ENCODE peak calls at places on chromosomes 13 and 19, in four cellular contexts. D is body of pancreas; V is WERI-Rb-1; Q is CD4-positive, CD25-positive, alpha-beta regulatory T cell. T is an unnamed sample.
A peak's percentile ranks its signal among the peaks of the same experiment; 100 is the strongest.

GRCh38 chr13:113519556-113519955 is 29.0 kb upstream of the DCUN1D2 start:
- DNase-seq in V (no peak), Q (no peak), D (no peak), T (no peak)

GRCh38 chr19:30222993-30223865 is 149.0 kb upstream of the ZNF536 start:
- DNase-seq in Q (no peak), D (no peak), V (no peak), T (no peak)

GRCh38 chr13:102779426-102780159 is 6.0 kb upstream of the TEX30 start:
- DNase-seq in V (peak; percentile 67), D (no peak), Q (no peak), T (no peak)

GRCh38 chr19:56720281-56720680 is 48.7 kb upstream of the ZNF835 start:
- DNase-seq in D (peak; percentile 38), Q (no peak), V (peak; percentile 16), T (no peak)

GRCh38 chr19:18762125-18763023 is 28.7 kb downstream of the COMP start:
- DNase-seq in D (peak; percentile 98), Q (no peak), V (peak; percentile 70), T (no peak)

GRCh38 chr13:114061746-114062145 is 70.7 kb downstream of the RASA3 start:
- DNase-seq in D (no peak), V (no peak), Q (no peak), T (no peak)

GRCh38 chr19:9883231-9883758 is 48.2 kb downstream of the PIN1 start:
- DNase-seq in D (no peak), V (peak; percentile 96), Q (no peak), T (no peak)

GRCh38 chr19:11552666-11553372 is 6.2 kb downstream of the ELOF1 start:
- DNase-seq in V (no peak), D (no peak), Q (no peak), T (no peak)

GRCh38 chr19:11767633-11768133 is 883 bp downstream of the ZNF441 start:
- DNase-seq in Q (no peak), D (peak; percentile 74), V (peak; percentile 34), T (no peak)

GRCh38 chr19:4374451-4375163 is 25.7 kb downstream of the SH3GL1 start:
- DNase-seq in Q (no peak), D (peak; percentile 69), V (no peak), T (no peak)

GRCh38 chr13:52048516-52048915 is 24.0 kb downstream of the UTP14C start:
- DNase-seq in D (no peak), V (no peak), Q (no peak), T (no peak)

GRCh38 chr19:860481-861098 is 1.1 kb downstream of the CFD start:
- DNase-seq in D (peak; percentile 66), Q (peak; percentile 36), V (peak; percentile 89), T (peak; percentile 49)

GRCh38 chr13:69524459-69525155 is 583.0 kb upstream of the ATXN8OS start:
- DNase-seq in D (no peak), Q (no peak), V (no peak), T (no peak)

GRCh38 chr19:12828494-12828893 is 5.9 kb downstream of the RTBDN start:
- DNase-seq in Q (no peak), D (peak; percentile 54), V (peak; percentile 35), T (no peak)

GRCh38 chr19:5743640-5744039 is 23.2 kb downstream of the CATSPERD start:
- DNase-seq in V (no peak), D (no peak), Q (no peak), T (no peak)

GRCh38 chr13:58134012-58134411 is 502.5 kb downstream of the PCDH17 start:
- DNase-seq in D (no peak), V (no peak), Q (no peak), T (no peak)

GRCh38 chr13:27199691-27200090 is 28.1 kb upstream of the USP12 start:
- DNase-seq in Q (no peak), V (no peak), D (no peak), T (no peak)

GRCh38 chr19:36508325-36508724 is 19.0 kb upstream of the ZNF566 start:
- DNase-seq in D (no peak), Q (no peak), V (no peak), T (no peak)
- H3K9me3 ChIP-seq in D (peaks cover 75% of the 10 kb centered on the region), Q (peaks cover 85% of the 10 kb centered on the region), V (peaks cover 7% of the 10 kb centered on the region), T (peaks cover 18% of the 10 kb centered on the region)

GRCh38 chr19:15471639-15472101 is 7.3 kb upstream of the RASAL3 start:
- DNase-seq in D (no peak), V (no peak), Q (no peak), T (no peak)

GRCh38 chr19:15475611-15476010 is 3.7 kb downstream of the PGLYRP2 start:
- DNase-seq in V (no peak), Q (no peak), D (no peak), T (no peak)

GRCh38 chr19:15479391-15480345 is at the start of gene PGLYRP2:
- DNase-seq in Q (no peak), V (no peak), D (peak; percentile 44), T (no peak)

GRCh38 chr19:15476334-15476733 is 3.0 kb downstream of the PGLYRP2 start:
- DNase-seq in V (no peak), Q (no peak), D (no peak), T (no peak)

DNA sequence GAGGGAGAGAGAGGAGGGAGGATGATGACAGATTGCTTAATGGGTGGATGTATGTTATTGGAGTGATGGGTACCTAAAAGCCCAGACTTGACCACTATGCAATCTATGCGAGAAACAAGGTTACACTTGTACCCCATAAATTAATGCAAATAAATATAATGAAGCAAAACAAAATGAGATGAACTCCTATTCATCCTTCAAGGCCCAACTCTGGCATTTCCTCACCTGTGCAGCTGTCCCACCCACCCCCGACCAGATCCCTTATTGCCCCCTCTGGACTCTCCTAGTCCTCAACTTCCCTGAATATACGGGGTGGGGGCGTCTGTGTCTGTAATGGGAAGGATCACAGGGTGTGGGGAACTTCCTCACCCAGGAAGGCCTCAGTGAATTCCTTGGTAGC is 4.1 kb downstream of the PGLYRP2 start:
- DNase-seq in Q (no peak), D (no peak), V (no peak), T (no peak)
- H3K9me3 ChIP-seq in Q (no peaks in the 10 kb centered on the region), D (no peaks in the 10 kb centered on the region), V (peaks cover 10% of the 10 kb centered on the region), T (no peaks in the 10 kb centered on the region)

DNA sequence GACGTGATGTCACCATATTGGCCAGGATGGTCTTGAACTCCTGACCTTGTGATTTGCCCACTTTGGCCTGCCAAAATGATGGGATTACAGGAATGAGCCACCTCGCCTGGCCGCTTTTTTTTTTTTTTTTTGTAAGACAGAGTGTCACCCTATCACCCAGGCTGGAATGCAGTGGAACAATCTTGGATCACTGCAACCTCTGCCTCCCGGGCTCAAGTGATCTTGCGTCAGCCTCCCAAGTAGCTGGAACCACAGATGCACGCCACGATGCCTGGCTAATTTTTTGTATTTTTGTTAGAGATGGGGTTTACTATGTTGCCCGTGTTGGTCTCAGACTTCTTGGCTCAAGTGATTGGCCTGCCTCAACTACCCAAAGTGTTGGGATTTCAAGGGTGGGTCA is 28.9 kb upstream of the ZNF808 start:
- DNase-seq in V (no peak), D (no peak), Q (no peak), T (no peak)
- H3K9me3 ChIP-seq in V (no peaks in the 10 kb centered on the region), D (peaks cover 13% of the 10 kb centered on the region), Q (peaks cover 25% of the 10 kb centered on the region), T (peaks cover 3% of the 10 kb centered on the region)

GRCh38 chr13:40874138-40874776 is 84.8 kb downstream of the SLC25A15 start:
- DNase-seq in V (no peak), Q (no peak), D (no peak), T (no peak)

GRCh38 chr13:40878321-40878720 is 88.9 kb downstream of the SLC25A15 start:
- DNase-seq in Q (no peak), V (no peak), D (no peak), T (no peak)

GRCh38 chr13:40875583-40875982 is 86.2 kb downstream of the SLC25A15 start:
- DNase-seq in Q (no peak), D (no peak), V (no peak), T (no peak)

GRCh38 chr13:40876020-40876738 is 86.8 kb downstream of the SLC25A15 start:
- DNase-seq in D (no peak), V (no peak), Q (no peak), T (no peak)

GRCh38 chr13:40875048-40875447 is 85.6 kb downstream of the SLC25A15 start:
- DNase-seq in Q (no peak), D (no peak), V (no peak), T (no peak)
- H3K9me3 ChIP-seq in Q (peaks cover 74% of the 10 kb centered on the region), D (peaks cover 52% of the 10 kb centered on the region), V (no peaks in the 10 kb centered on the region), T (peaks cover 5% of the 10 kb centered on the region)

DNA sequence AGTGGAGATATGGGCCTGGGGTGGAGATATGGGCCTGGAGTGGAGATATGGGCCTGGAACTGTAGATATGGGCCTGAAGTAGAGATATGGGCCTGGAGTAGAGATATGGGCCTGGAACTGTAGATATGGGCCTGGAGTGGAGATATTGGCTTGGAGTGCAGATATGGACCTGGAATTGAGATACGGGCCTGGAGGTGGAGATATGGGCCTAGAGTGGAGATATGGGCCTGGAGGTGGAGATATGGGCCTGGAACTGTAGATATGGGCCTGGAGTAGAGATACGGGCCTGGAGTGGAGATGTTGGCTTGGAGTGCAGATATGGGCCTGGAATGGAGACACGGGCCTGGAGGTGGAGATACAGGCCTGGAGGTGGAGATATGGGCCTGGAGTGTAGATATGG is 402 bp downstream of the KIR3DL3 start:
- DNase-seq in V (no peak), Q (no peak), D (no peak), T (no peak)
- H3K9me3 ChIP-seq in V (peaks cover 3% of the 10 kb centered on the region), Q (peaks cover 10% of the 10 kb centered on the region), D (peaks cover 5% of the 10 kb centered on the region), T (no peaks in the 10 kb centered on the region)

GRCh38 chr19:55504981-55505380 is 16.7 kb downstream of the SSC5D start:
- DNase-seq in D (no peak), Q (no peak), V (no peak), T (no peak)
- H3K9me3 ChIP-seq in D (no peaks in the 10 kb centered on the region), Q (no peaks in the 10 kb centered on the region), V (peaks cover 22% of the 10 kb centered on the region), T (no peaks in the 10 kb centered on the region)

GRCh38 chr19:52112624-52113023 is 17.1 kb upstream of the ZNF841 start:
- DNase-seq in D (no peak), Q (no peak), V (no peak), T (no peak)
- H3K9me3 ChIP-seq in D (peaks cover 80% of the 10 kb centered on the region), Q (peaks cover 97% of the 10 kb centered on the region), V (peaks cover 55% of the 10 kb centered on the region), T (peaks cover 51% of the 10 kb centered on the region)

GRCh38 chr13:50531917-50532899 is 311.3 kb downstream of the DLEU7 start:
- DNase-seq in Q (no peak), V (no peak), D (no peak), T (no peak)

GRCh38 chr13:50539791-50540530 is 303.5 kb downstream of the DLEU7 start:
- DNase-seq in Q (no peak), V (no peak), D (no peak), T (no peak)

GRCh38 chr13:50535050-50535449 is 308.4 kb downstream of the DLEU7 start:
- DNase-seq in D (no peak), V (no peak), Q (no peak), T (no peak)

GRCh38 chr13:50537029-50537428 is 306.5 kb downstream of the DLEU7 start:
- DNase-seq in Q (no peak), D (no peak), V (no peak), T (no peak)
- H3K9me3 ChIP-seq in Q (peaks cover 52% of the 10 kb centered on the region), D (peaks cover 6% of the 10 kb centered on the region), V (no peaks in the 10 kb centered on the region), T (peaks cover 8% of the 10 kb centered on the region)

DNA sequence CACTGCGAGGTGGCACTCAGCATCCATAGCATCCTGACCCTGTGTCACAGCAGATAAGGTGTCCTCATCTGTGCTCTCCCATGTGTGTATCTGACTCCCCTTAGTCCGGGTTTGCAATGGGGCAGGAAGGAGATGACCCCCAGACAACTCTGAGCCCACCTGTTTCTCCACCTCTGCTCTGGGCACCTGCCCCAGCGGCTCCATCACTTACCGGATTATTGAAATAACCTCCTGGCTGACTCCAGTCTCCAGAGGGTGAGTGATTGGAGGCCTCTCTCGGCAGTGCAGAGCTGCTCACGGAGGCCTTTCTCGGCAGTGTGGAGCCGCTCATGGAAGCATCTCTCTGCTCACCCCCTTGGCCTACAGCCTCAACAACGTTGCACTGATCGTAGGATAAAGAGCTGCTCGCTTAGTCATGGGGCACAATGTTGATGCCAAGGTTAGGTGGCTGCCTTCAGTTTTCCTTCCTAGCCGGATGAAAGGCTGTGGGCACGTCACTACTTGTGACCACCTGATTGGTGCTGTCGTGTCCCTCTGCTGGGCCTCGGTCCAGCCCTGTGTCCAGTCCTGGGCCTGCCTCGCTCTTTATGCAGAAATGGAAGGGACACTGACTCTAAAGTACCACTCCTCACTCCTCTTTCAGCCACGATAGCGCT is 67.6 kb downstream of the TEX29 start:
- DNase-seq in V (no peak), Q (no peak), D (no peak), T (no peak)
- H3K9me3 ChIP-seq in V (peaks cover 2% of the 10 kb centered on the region), Q (no peaks in the 10 kb centered on the region), D (no peaks in the 10 kb centered on the region), T (no peaks in the 10 kb centered on the region)